ENCODE peak calls at places on chromosomes 16 and 17, in four cellular contexts. E is endothelial cell of umbilical vein; G is CD4-positive, alpha-beta memory T cell; M is OCI-LY7. P is an unnamed sample.

GRCh38 chr17:18225562-18226283 is at the start of gene LLGL1:
- DNase-seq in E (peak), G (no peak), M (no peak), P (no peak)

GRCh38 chr16:85840801-85841200 is 41.3 kb downstream of the COX4I1 start:
- DNase-seq in E (no peak), M (no peak), G (no peak), P (no peak)

GRCh38 chr17:8365143-8365542 is 11.4 kb downstream of the KRABD2 start:
- DNase-seq in E (peak), M (no peak), G (no peak), P (no peak)

GRCh38 chr17:33927732-33928133 is 327.4 kb upstream of the CCL2 start:
- DNase-seq in G (no peak), M (no peak), E (no peak), P (no peak)

GRCh38 chr16:53098526-53099317 is 43.9 kb downstream of the CHD9 start:
- DNase-seq in M (peak), E (peak), G (peak), P (peak)

GRCh38 chr17:28908640-28909098 is 5.8 kb upstream of the DHRS13 start:
- DNase-seq in M (no peak), E (peak), G (no peak), P (no peak)

GRCh38 chr17:44733753-44734152 is 25.0 kb upstream of the ADAM11 start:
- DNase-seq in M (peak), G (no peak), E (no peak), P (no peak)

GRCh38 chr17:21089933-21090888 is 36.6 kb upstream of the DHRS7B start:
- DNase-seq in G (no peak), E (no peak), M (no peak), P (no peak)

GRCh38 chr16:70780546-70780945 is 20.4 kb downstream of the VAC14 start:
- DNase-seq in E (no peak), G (no peak), M (no peak), P (no peak)

GRCh38 chr17:74840989-74841666 is 18.6 kb downstream of the GRIN2C start:
- DNase-seq in M (peak), G (no peak), E (no peak), P (peak)

GRCh38 chr16:88047462-88047861 is 96.2 kb downstream of the BANP start:
- DNase-seq in E (no peak), G (no peak), M (no peak), P (no peak)
- H3K4me3 ChIP-seq in E (no peak), G (no peak), M (no peak), P (no peak)

DNA sequence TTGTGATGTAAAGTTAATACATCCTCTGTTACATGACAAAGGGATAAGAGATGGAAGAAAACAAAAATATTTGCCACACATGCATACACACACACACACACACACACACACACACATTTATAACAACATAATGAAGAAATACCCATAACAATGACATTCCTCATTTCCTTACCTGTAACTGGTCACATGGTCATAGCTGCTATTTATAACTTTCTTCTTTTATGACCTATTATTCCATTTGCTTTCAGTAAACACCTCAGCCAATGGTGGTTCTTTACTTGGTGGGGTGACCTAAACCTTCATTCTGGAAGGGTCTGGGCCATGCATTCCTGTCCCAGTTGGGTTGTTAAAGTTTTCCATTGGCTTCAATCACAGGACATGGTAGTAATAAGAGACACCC is 5.3 kb downstream of the MT2A start:
- DNase-seq in G (no peak), M (no peak), E (no peak), P (no peak)
- H3K4me3 ChIP-seq in G (no peak), M (no peak), E (no peak), P (no peak)

GRCh38 chr17:81646869-81647600 is 9.3 kb downstream of the PDE6G start:
- DNase-seq in M (no peak), E (no peak), G (no peak), P (no peak)

GRCh38 chr17:81648013-81648706 is 8.2 kb downstream of the PDE6G start:
- DNase-seq in E (no peak), M (no peak), G (no peak), P (no peak)

GRCh38 chr17:81650951-81651350 is 5.4 kb downstream of the PDE6G start:
- DNase-seq in M (no peak), G (no peak), E (no peak), P (no peak)

GRCh38 chr17:81647640-81648012 is 8.7 kb downstream of the PDE6G start:
- DNase-seq in M (no peak), E (no peak), G (no peak), P (no peak)

DNA sequence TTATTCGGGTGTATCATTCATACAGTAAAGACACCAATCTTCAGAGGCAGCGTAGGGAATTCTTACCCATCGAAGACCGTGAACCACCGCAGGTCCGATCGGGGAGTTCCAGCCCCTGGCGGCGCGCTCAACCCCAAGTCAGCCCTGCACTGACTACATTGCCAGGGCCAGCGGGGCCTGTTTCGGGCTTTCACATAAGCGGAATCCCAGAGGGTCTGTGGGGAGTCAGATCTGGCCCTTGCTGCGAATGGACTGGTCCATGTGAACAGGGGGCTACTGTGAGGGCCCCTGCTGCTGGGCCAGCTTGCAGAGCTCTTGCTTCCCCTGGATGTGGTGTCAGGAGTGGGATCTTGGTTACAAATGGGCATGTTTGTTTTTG is 7.6 kb downstream of the PDE6G start:
- DNase-seq in M (no peak), E (no peak), G (no peak), P (no peak)
- H3K4me3 ChIP-seq in M (no peak), E (no peak), G (no peak), P (no peak)

DNA sequence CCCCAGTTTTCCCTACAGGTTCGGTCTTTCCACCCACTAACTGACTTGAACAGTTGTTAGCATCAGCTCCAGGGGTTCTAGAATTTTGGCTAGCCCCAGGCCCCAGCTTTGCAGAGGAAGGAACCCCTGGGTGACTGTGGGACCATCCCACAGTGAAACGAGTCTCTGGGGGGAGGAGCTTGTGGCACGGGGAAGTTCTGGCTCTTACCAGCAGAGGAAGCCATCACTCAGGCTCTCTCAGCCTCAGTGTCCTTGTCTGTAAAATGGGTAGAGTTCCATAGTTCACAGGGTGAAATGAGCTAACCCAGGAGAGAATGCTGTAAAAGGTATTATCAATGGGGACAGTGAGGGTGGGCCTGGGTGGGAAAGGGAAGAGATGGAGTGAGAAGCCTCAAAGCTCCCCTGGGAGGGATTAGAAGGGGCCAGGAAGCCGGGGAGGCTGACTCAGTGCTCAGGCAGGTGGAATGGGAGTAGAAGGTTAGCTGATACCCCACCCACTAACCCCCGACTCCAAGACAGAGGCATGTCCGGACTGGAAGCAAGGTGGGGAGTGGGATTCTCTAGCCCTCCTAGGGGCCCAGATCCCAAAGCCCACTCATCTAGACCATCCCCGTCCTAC is 30.9 kb upstream of the CDC42EP4 start:
- DNase-seq in G (no peak), E (no peak), M (no peak), P (no peak)
- H3K4me3 ChIP-seq in G (no peak), E (no peak), M (no peak), P (no peak)

GRCh38 chr17:48051278-48051677 is 3.1 kb downstream of the NFE2L1 start:
- DNase-seq in G (no peak), E (no peak), M (no peak), P (no peak)
- H3K4me3 ChIP-seq in G (no peak), E (no peak), M (no peak), P (no peak)

DNA sequence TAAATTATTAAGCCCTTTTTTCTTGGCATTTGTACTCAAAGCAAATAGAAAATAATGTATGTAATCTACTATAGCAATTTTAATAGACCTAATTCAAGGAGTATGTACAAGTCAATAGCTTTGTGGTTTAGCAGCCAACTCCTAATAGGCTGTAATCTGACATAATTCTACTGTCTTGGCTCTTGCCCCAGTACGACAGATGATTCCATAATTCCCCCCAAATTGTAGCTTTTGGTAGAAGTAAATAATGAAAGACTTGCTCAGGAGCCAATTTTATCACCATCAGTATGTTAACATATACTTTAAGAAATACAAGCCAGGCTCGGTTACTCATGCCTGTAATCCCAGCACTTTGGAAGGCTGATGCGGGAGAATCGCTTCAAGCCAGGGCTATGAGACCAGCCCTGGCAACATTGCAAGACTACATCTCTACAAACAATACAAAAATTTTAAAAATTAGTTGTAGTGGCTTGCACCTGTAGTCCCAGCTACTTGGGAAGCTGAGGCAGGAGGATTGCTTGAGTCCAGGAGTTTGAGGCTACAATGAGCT is 53.9 kb downstream of the AP2B1 start:
- DNase-seq in M (no peak), G (no peak), E (no peak), P (no peak)
- H3K4me3 ChIP-seq in M (no peak), G (no peak), E (no peak), P (no peak)

DNA sequence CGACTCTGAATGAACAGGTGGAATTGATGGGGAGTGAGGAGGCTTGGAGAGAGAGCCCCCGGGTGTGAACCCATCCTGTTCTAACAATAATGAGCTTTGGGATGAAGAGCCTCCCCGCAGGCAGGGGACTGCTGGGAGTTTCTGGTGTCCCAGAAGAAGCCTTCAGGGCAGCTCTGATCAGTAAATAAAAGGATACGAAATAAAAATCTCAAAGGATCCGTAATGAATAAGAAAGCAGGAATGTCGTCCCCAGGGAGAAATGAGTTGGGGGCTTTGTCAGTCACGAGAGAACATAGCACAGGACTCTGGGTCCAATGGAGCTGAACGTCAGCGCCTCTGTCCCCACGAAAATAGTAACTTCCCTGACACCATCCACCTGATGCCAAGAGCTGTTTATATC is 113.4 kb downstream of the PITPNC1 start:
- DNase-seq in M (no peak), E (no peak), G (no peak), P (no peak)
- H3K4me3 ChIP-seq in M (no peak), E (no peak), G (no peak), P (no peak)

GRCh38 chr17:17205368-17206148 is 575 bp downstream of the PLD6 start:
- DNase-seq in M (no peak), E (peak), G (peak), P (peak)
- H3K4me3 ChIP-seq in M (no peak), E (peak), G (peak), P (peak)

GRCh38 chr17:76576189-76576588 is 9.5 kb downstream of the ST6GALNAC2 start:
- DNase-seq in E (no peak), M (no peak), G (no peak), P (no peak)
- H3K4me3 ChIP-seq in E (no peak), M (no peak), G (no peak), P (no peak)